ENCODE peak calls at places on chromosomes 1 and 21, in four cellular contexts. U is CD8-positive, alpha-beta T cell; Z is AG04450; H is AG09319. K is an unnamed sample.

GRCh38 chr1:98929456-98929855 is 75.2 kb downstream of the PLPPR5 start:
- DNase-seq in H (no peak), Z (no peak), U (no peak), K (no peak)

GRCh38 chr1:53249706-53250105 is 11.4 kb upstream of the MAGOH start:
- DNase-seq in H (no peak), U (no peak), Z (no peak), K (no peak)

GRCh38 chr1:97017895-97018294 is 296.3 kb downstream of the PTBP2 start:
- DNase-seq in Z (no peak), H (no peak), U (no peak), K (no peak)

GRCh38 chr21:34745557-34746255 is 76.9 kb downstream of the CLIC6 start:
- DNase-seq in Z (peak), U (peak), H (peak), K (peak)

GRCh38 chr1:21246905-21247642 is 43.2 kb downstream of the ECE1 start:
- DNase-seq in U (no peak), H (no peak), Z (no peak), K (no peak)

GRCh38 chr21:45048968-45049367 is 25.4 kb upstream of the ADARB1 start:
- DNase-seq in U (no peak), Z (no peak), H (no peak), K (no peak)

GRCh38 chr1:90174246-90174645 is 179.3 kb downstream of the ZNF326 start:
- DNase-seq in H (no peak), U (no peak), Z (no peak), K (no peak)

GRCh38 chr1:114081145-114082046 is 72.3 kb downstream of the SYT6 start:
- DNase-seq in H (no peak), Z (no peak), U (no peak), K (no peak)

GRCh38 chr1:27176954-27177353 is 22.0 kb upstream of the SLC9A1 start:
- DNase-seq in H (no peak), Z (no peak), U (no peak), K (no peak)
- TF ChIP-seq CTCF in H (no peak), Z (no peak), U (no peak), K (no peak)

DNA sequence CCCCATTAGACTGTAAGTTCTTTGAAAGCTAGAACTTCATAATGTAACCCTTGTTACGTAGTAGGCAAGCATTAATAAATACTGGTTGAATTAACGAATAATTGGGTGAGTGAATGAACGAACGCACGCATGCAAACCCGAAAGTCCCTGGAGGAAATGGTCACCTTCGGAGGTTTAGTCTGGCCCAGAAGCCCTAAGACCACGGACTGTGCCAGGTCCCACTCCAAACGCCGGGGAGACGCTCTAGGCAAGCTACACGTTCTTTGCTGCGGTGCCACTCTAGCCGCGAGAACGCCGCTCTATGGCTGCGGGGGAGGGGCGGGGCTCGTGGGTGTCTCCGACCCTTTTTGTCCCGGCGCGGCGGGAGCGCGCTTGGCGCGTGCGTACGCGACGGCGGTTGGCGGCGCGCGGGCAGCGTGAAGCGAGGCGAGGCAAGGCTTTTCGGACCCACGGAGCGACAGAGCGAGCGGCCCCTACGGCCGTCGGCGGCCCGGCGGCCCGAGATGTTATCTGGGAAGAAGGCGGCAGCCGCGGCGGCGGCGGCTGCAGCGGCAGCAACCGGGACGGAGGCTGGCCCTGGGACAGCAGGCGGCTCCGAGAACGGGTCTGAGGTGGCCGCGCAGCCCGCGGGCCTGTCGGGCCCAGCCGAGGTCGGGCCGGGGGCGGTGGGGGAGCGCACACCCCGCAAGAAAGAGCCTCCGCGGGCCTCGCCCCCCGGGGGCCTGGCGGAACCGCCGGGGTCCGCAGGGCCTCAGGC is at the start of gene KDM1A:
- DNase-seq in H (peak), U (peak), Z (peak), K (peak)
- TF ChIP-seq CTCF in H (peak), U (no peak), Z (peak), K (no peak)

GRCh38 chr1:212611000-212611636 is 2.6 kb downstream of the ATF3 start:
- DNase-seq in U (no peak), H (no peak), Z (no peak), K (no peak)

GRCh38 chr1:212608956-212609700 is 567 bp downstream of the ATF3 start:
- DNase-seq in U (peak), Z (no peak), H (no peak), K (no peak)

GRCh38 chr1:212610575-212610967 is 2.0 kb downstream of the ATF3 start:
- DNase-seq in H (no peak), Z (no peak), U (no peak), K (no peak)

GRCh38 chr1:212608209-212608955 is at the start of gene ATF3:
- DNase-seq in Z (peak), H (peak), U (peak), K (peak)

DNA sequence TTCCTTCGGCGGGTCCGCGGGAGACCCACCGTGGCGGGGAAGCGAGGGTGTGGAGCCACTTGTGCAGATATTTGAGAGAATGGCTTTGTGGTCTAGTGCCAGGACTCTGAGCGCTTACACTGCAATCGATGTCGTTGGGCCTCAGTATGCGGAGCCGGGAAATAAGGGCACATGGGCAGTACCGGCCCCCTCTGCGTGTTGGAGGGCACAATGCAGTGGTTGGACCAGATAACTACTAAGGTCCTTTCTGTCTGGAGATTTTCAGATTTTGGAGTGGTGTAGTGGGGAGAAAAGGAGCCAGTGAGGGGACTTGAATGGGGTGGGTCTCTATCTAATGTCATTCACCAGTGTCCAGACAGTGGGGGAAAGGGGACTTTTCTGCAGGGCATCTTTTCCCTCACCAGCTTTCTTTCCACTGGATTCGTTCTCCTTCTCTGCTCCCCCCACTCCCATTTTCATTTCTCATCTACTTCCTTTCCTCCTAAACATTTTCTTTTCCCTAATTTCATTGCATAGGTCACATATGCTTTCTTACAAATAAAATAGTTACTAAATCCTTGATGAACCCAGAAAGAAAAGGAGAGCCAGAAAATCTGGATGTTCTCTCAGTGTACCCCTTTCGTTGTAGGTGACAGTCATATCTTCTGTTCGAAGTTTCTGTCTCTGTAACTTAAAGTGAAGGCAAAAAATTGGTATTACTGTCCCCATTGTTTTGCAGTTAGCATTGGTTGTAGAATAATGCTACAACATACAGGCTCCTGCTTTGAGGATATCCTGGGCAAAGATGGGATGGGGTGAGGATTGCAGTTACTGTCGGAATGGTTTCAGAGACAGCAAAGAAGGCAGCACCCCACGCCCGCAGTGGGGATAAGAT is 1.4 kb downstream of the ATF3 start:
- DNase-seq in Z (no peak), U (no peak), H (no peak), K (no peak)
- TF ChIP-seq CTCF in Z (no peak), U (no peak), H (no peak), K (no peak)

DNA sequence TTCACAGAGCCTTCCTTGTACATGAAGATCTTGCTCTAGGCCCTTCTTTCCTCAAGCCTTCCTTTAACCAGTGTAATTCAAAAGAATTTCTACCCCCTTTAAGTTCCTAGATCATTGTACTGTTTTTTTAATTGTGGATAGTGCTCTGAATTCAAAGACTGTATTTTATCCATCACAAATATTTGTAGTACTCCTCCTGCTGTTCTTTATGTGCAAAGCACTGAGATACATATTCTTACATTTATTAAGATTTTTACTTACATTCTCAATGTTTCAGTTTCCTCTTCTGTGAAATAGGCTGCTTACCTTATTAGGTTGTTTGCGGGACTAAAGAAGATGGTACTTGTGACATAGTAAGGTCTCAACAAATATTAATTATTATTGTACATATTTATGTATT is 168.8 kb upstream of the PDE4B start:
- DNase-seq in Z (no peak), U (no peak), H (no peak), K (no peak)
- TF ChIP-seq CTCF in Z (peak), U (no peak), H (peak), K (no peak)

GRCh38 chr1:37892151-37893047 is 33.0 kb upstream of the MTF1 start:
- DNase-seq in Z (peak), H (no peak), U (no peak), K (no peak)
- TF ChIP-seq CTCF in Z (no peak), H (no peak), U (no peak), K (no peak)

DNA sequence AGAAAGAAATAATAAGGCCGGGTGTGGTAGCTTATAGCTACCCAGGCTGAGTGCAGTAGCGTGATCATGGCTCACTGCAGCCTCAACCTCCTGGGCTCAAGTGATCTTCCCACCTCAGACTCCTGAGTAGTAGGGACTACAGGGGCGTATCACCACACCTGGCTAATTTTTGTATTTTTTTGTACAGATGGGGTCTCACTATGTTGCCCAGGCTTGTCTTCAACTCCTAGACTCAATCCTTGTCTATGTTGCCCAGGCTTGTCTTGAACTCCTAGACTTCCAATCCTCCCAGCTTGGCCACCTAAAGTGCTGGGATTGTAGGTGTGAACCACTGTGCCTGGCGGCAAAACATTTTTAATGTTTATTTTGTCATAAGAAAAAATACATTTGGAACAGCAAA is 30.5 kb downstream of the MIXL1 start:
- DNase-seq in Z (no peak), H (no peak), U (no peak), K (no peak)
- TF ChIP-seq CTCF in Z (no peak), H (no peak), U (no peak), K (no peak)

DNA sequence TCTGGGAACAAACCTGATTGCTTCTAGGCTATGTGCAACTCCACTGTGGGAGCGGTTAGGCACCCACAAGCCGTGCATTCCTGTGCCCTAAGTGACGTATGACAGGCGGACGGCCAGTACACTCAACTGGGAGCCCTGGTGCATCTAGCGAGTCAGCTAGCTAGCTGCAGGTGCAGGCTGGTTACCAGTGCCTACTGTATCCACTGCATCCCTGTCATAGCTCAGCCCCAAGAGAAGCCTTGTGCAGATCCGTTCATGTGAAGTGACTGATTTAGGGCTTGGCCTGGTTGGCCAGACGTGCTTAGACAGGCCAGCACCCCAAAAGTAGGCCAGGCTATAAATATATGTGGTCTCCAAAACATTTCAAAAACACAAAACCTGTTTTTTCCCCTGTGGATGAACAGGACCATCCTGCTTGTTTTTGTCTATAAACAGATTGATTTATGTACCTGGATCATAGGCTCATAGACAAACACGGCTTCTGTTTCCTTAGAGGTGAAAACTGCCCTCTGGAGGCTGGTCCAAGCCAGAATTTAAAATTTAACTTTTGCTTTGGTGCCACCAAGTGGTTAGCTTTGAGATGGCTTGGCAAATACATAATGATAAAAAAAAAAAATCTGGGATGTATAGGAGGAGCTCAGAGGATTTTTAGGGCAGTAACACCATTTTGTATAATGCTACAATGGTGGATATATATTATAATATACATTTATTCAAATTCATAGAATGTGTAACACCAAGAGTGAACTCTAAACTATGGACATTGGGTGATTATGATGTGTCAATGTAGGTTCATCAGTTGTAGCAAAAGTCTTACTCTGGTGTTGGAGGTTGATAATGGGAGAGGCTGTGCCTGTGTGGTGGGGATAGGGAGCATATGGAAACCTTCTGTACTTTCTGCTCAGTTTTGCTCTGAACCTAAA is 68.5 kb downstream of the GIPC2 start:
- DNase-seq in H (peak), U (peak), Z (peak), K (no peak)
- TF ChIP-seq CTCF in H (peak), U (peak), Z (peak), K (peak)

GRCh38 chr1:234607091-234608025 is 2.6 kb downstream of the IRF2BP2 start:
- DNase-seq in Z (no peak), U (no peak), H (no peak), K (no peak)

GRCh38 chr1:234608026-234608719 is 1.8 kb downstream of the IRF2BP2 start:
- DNase-seq in U (peak), Z (no peak), H (no peak), K (no peak)

GRCh38 chr1:234609528-234610042 is 393 bp downstream of the IRF2BP2 start:
- DNase-seq in Z (no peak), U (no peak), H (no peak), K (no peak)

GRCh38 chr1:234610061-234610581 is at the start of gene IRF2BP2:
- DNase-seq in H (no peak), Z (no peak), U (peak), K (peak)

DNA sequence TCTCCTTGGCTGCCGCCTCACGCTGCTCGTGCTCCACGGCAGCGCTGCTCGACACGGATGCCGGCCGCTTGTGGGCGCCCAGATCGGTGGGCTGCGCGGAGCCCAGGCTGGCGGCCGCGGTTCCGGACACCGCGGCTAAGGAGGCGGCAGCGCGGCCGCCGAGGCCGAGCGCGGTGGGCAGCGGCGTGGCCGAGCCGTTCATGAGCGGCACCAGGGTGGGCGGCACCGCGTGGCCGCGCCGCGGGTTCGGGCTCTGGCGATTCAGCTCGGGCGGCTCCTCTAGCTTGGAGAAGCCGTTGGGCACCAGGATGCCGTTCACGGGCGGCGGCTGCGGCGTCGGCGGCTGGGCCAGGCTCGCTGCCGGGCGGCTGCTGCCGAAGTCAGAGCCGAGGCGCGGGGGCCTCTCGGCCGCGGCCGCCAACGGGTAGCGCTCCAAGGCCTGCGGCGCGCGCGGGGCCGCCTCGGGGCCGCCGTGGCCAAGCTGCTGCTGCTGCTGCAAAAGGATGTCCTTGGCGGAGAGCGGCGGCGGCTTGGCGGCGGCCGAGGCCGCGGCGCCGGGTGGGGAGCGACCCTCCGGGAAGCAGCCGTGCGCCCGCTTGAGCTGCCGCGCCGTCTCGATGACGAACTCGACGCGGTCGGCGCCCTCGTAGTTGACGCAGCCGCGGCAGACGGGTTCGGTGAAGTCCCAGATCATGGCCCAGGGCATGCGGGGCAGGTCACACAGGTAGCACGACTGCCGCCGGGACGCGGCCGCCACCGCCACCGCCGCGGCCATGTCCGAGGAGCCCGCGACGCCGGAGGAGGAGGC is 1.1 kb downstream of the IRF2BP2 start:
- DNase-seq in Z (no peak), U (peak), H (no peak), K (peak)
- TF ChIP-seq CTCF in Z (no peak), U (no peak), H (no peak), K (no peak)

DNA sequence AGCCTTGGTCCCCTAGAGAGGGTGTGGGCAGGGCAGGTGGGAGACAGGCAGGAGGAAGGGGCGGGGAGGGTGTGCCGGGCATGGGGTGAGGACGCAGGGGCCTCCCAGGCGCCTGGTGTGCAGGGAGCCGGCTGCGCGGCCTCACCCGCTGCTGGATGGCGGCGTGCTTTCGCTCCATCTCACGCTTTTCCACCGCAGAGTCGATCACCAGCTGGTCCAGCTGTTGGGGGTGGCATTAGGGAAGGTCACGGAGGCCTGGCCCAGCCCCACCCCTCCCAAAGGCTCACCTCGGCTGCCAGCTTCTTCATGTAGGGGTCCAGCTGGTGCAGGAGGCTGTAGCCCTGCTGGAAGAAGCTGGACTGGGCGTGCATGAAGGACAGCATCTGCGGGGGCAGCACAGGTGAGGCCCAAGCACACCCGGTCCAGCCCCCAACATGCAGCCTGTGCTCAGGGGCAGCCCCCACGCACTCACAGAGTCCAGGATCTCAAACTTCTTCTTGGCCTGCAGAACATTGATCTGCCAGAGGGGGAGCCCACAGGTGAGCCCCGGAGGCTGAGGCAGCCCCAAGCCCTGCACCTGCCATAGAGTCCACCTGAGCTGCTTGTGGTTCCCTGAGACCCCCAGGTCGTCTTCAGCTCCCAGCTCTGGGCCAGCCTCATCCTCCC is 7.9 kb downstream of the ACAP3 start:
- DNase-seq in U (no peak), Z (no peak), H (no peak), K (no peak)
- TF ChIP-seq CTCF in U (no peak), Z (peak), H (peak), K (peak)

GRCh38 chr1:14366361-14367018 is 232.0 kb upstream of the KAZN start:
- DNase-seq in U (no peak), H (no peak), Z (no peak), K (no peak)

GRCh38 chr1:14363191-14363590 is 235.3 kb upstream of the KAZN start:
- DNase-seq in U (no peak), Z (no peak), H (no peak), K (no peak)

GRCh38 chr1:14362331-14362730 is 236.2 kb upstream of the KAZN start:
- DNase-seq in H (no peak), U (no peak), Z (no peak), K (no peak)

GRCh38 chr1:14365226-14365994 is 233.1 kb upstream of the KAZN start:
- DNase-seq in Z (no peak), U (no peak), H (no peak), K (no peak)

GRCh38 chr1:14363707-14364413 is 234.6 kb upstream of the KAZN start:
- DNase-seq in U (no peak), H (no peak), Z (no peak), K (no peak)
- TF ChIP-seq CTCF in U (no peak), H (peak), Z (no peak), K (no peak)

K was measured in mesothelial cell of epicardium.